ENCODE peak calls at places on chromosomes 4 and X, in five cellular contexts. S is Kasumi-1, G is hypothalamus, B is COR-L47, Q is sciatic nerve. N is an unnamed sample.

GRCh38 chr4:109993116-109993515 is 80.4 kb downstream of the EGF start:
- DNase-seq in S (no peak), G (no peak), B (no peak), Q (no peak), N (no peak)

GRCh38 chrX:53223955-53224859 is 800 bp downstream of the KDM5C start:
- DNase-seq in S (no peak), G (no peak), B (no peak), Q (no peak), N (no peak)

GRCh38 chr4:122224348-122224747 is 72.2 kb downstream of the BLTP1 start:
- DNase-seq in S (peak; percentile 6), G (no peak), B (peak; percentile 69), Q (no peak), N (no peak)

GRCh38 chr4:65083076-65083475 is 587.2 kb downstream of the EPHA5 start:
- DNase-seq in S (no peak), G (no peak), B (no peak), Q (no peak), N (no peak)

GRCh38 chrX:110578270-110578669 is 217.3 kb downstream of the CHRDL1 start:
- DNase-seq in S (no peak), G (no peak), B (no peak), Q (no peak), N (no peak)

GRCh38 chrX:39070009-39070408 is 268.8 kb downstream of the MID1IP1 start:
- DNase-seq in S (no peak), G (no peak), B (no peak), Q (no peak), N (no peak)

GRCh38 chr4:173794662-173795061 is 264.6 kb upstream of the HAND2 start:
- DNase-seq in S (no peak), G (no peak), B (no peak), Q (no peak), N (no peak)

GRCh38 chr4:88985088-88985779 is 71.8 kb downstream of the FAM13A start:
- DNase-seq in S (no peak), G (no peak), B (no peak), Q (no peak), N (no peak)

GRCh38 chr4:3391422-3391821 is 50.3 kb upstream of the HGFAC start:
- DNase-seq in S (no peak), G (no peak), B (no peak), Q (no peak), N (no peak)

GRCh38 chr4:1288786-1289185 is 905 bp upstream of the MAEA start:
- DNase-seq in S (no peak), G (no peak), B (no peak), Q (peak; percentile 8), N (no peak)

GRCh38 chr4:6278801-6279197 is 9.1 kb downstream of the WFS1 start:
- DNase-seq in S (peak; percentile 35), G (no peak), B (no peak), Q (no peak), N (peak; percentile 64)

GRCh38 chrX:50971390-50971789 is 60.9 kb downstream of the BMP15 start:
- DNase-seq in S (no peak), G (no peak), B (no peak), Q (no peak), N (no peak)

GRCh38 chr4:183563874-183564273 is 59.0 kb downstream of the ING2 start:
- DNase-seq in S (no peak), G (no peak), B (no peak), Q (no peak), N (peak; percentile 6)

GRCh38 chr4:160819791-160820190 is 1344.0 kb downstream of the FSTL5 start:
- DNase-seq in S (no peak), G (no peak), B (no peak), Q (no peak), N (no peak)

GRCh38 chr4:53119685-53120084 is 246.2 kb downstream of the SCFD2 start:
- DNase-seq in S (no peak), G (no peak), B (no peak), Q (no peak), N (no peak)

GRCh38 chrX:81195712-81196111 is 6.0 kb downstream of the HMGN5 start:
- DNase-seq in S (peak; percentile 53), G (no peak), B (peak; percentile 4), Q (peak; percentile 64), N (peak; percentile 71)

GRCh38 chr4:24489870-24490269 is 94.5 kb downstream of the DHX15 start:
- DNase-seq in S (no peak), G (no peak), B (no peak), Q (peak; percentile 70), N (no peak)

GRCh38 chr4:109729155-109729562 is 711 bp downstream of the PLA2G12A start:
- DNase-seq in S (peak; percentile 34), G (no peak), B (no peak), Q (no peak), N (peak; percentile 43)

GRCh38 chr4:113901994-113902787 is 77.3 kb downstream of the ARSJ start:
- DNase-seq in S (no peak), G (no peak), B (peak; percentile 73), Q (no peak), N (no peak)

GRCh38 chr4:55347610-55348228 is 1.7 kb downstream of the SRD5A3 start:
- DNase-seq in S (peak; percentile 92), G (no peak), B (no peak), Q (no peak), N (peak; percentile 43)

GRCh38 chrX:111041018-111041462 is 55.0 kb upstream of the PAK3 start:
- DNase-seq in S (peak; percentile 81), G (no peak), B (no peak), Q (no peak), N (peak; percentile 80)

GRCh38 chr4:168797176-168797575 is 212.9 kb downstream of the CBR4 start:
- DNase-seq in S (no peak), G (no peak), B (no peak), Q (no peak), N (peak; percentile 55)

GRCh38 chr4:70269674-70270073 is 27.3 kb downstream of the CSN3 start:
- DNase-seq in S (peak; percentile 23), G (no peak), B (no peak), Q (no peak), N (peak; percentile 15)

GRCh38 chr4:15742637-15743036 is 35.5 kb upstream of the CD38 start:
- DNase-seq in S (no peak), G (no peak), B (no peak), Q (no peak), N (no peak)

GRCh38 chr4:27721193-27721592 is 860.6 kb downstream of the STIM2 start:
- DNase-seq in S (no peak), G (no peak), B (no peak), Q (no peak), N (no peak)

GRCh38 chr4:85837334-85837733 is 362.4 kb downstream of the ARHGAP24 start:
- DNase-seq in S (no peak), G (no peak), B (no peak), Q (no peak), N (no peak)

GRCh38 chr4:164440196-164440595 is 313.7 kb upstream of the SMIM31 start:
- DNase-seq in S (no peak), G (no peak), B (no peak), Q (no peak), N (no peak)

GRCh38 chrX:27555514-27555913 is 34.6 kb upstream of the DCAF8L2 start:
- DNase-seq in S (peak; percentile 18), G (no peak), B (peak; percentile 8), Q (no peak), N (peak; percentile 26)